ENCODE peak calls at places on chromosomes 6 and 20, in five cellular contexts. F, M, D, X and L are unnamed samples.

GRCh38 chr6:36613200-36613995 is 19.2 kb downstream of the SRSF3 start:
- DNase-seq in F (no peak), M (no peak), D (no peak), X (no peak), L (no peak)

GRCh38 chr20:25325073-25325472 is 65.6 kb downstream of the ABHD12 start:
- DNase-seq in F (no peak), M (no peak), D (no peak), X (no peak), L (no peak)

GRCh38 chr6:136812174-136812573 is 10.2 kb upstream of the PEX7 start:
- DNase-seq in F (no peak), M (no peak), D (no peak), X (no peak), L (no peak)

GRCh38 chr20:309306-309840 is 12.0 kb downstream of the ZCCHC3 start:
- DNase-seq in F (no peak), M (no peak), D (no peak), X (no peak), L (no peak)

GRCh38 chr6:36924131-36924530 is 30.4 kb upstream of the PI16 start:
- DNase-seq in F (peak; percentile 42), M (no peak), D (no peak), X (no peak), L (no peak)

GRCh38 chr20:19784511-19785172 is 26.6 kb downstream of the RIN2 start:
- DNase-seq in F (peak; percentile 17), M (peak; percentile 32), D (peak; percentile 69), X (peak; percentile 70), L (no peak)

GRCh38 chr6:152378154-152378553 is 259.0 kb downstream of the SYNE1 start:
- DNase-seq in F (no peak), M (no peak), D (peak; percentile 5), X (no peak), L (no peak)

GRCh38 chr6:150492507-150492906 is 107.2 kb upstream of the PLEKHG1 start:
- DNase-seq in F (no peak), M (peak; percentile 30), D (no peak), X (peak; percentile 41), L (no peak)

GRCh38 chr6:110090876-110091275 is 88.6 kb downstream of the WASF1 start:
- DNase-seq in F (no peak), M (no peak), D (no peak), X (no peak), L (no peak)

GRCh38 chr20:62926229-62927127 is at the start of gene DIDO1:
- DNase-seq in F (peak; percentile 91), M (peak; percentile 89), D (peak; percentile 100), X (peak; percentile 88), L (peak; percentile 92)

GRCh38 chr20:4829494-4830211 is 107.9 kb downstream of the PRND start:
- DNase-seq in F (no peak), M (no peak), D (no peak), X (peak; percentile 37), L (no peak)

GRCh38 chr6:169824848-169825557 is 73.6 kb downstream of the ERMARD start:
- DNase-seq in F (no peak), M (no peak), D (no peak), X (no peak), L (no peak)

GRCh38 chr6:75943381-75943780 is 129.1 kb downstream of the IMPG1 start:
- DNase-seq in F (no peak), M (no peak), D (no peak), X (no peak), L (no peak)

GRCh38 chr6:167299641-167300308 is 8.7 kb downstream of the UNC93A start:
- DNase-seq in F (no peak), M (no peak), D (no peak), X (no peak), L (no peak)

GRCh38 chr6:11050735-11051134 is 6.6 kb upstream of the ELOVL2 start:
- DNase-seq in F (no peak), M (no peak), D (no peak), X (no peak), L (no peak)

GRCh38 chr6:143061597-143062385 is 1.1 kb downstream of the AIG1 start:
- DNase-seq in F (no peak), M (no peak), D (no peak), X (no peak), L (no peak)

GRCh38 chr6:55448446-55448845 is 121.2 kb downstream of the GFRAL start:
- DNase-seq in F (no peak), M (no peak), D (no peak), X (no peak), L (no peak)

GRCh38 chr6:131451330-131452195 is 121.5 kb upstream of the ARG1 start:
- DNase-seq in F (no peak), M (no peak), D (no peak), X (no peak), L (no peak)

GRCh38 chr6:152696543-152696942 is 1.2 kb upstream of the MYCT1 start:
- DNase-seq in F (no peak), M (no peak), D (peak; percentile 9), X (no peak), L (no peak)

GRCh38 chr20:63819224-63819917 is 11.7 kb downstream of the ZBTB46 start:
- DNase-seq in F (no peak), M (no peak), D (no peak), X (no peak), L (no peak)

GRCh38 chr6:141790921-141791320 is 341.8 kb upstream of the GJE1 start:
- DNase-seq in F (no peak), M (no peak), D (no peak), X (no peak), L (no peak)

GRCh38 chr6:163571730-163572129 is 157.2 kb downstream of the QKI start:
- DNase-seq in F (no peak), M (no peak), D (no peak), X (no peak), L (no peak)

GRCh38 chr6:25635886-25636317 is 16.1 kb upstream of the SCGN start:
- DNase-seq in F (no peak), M (no peak), D (no peak), X (no peak), L (no peak)

GRCh38 chr6:44072959-44073611 is 54.2 kb downstream of the MRPL14 start:
- DNase-seq in F (peak; percentile 75), M (no peak), D (peak; percentile 74), X (peak; percentile 92), L (peak; percentile 90)

GRCh38 chr6:168165373-168165772 is 86.4 kb upstream of the FRMD1 start:
- DNase-seq in F (no peak), M (no peak), D (peak; percentile 15), X (no peak), L (no peak)

GRCh38 chr6:163529605-163530004 is 115.1 kb downstream of the QKI start:
- DNase-seq in F (no peak), M (no peak), D (peak; percentile 33), X (no peak), L (no peak)

GRCh38 chr6:104522533-104522932 is 337.2 kb downstream of the HACE1 start:
- DNase-seq in F (no peak), M (no peak), D (no peak), X (no peak), L (no peak)

GRCh38 chr6:12751694-12752304 is 35.2 kb downstream of the PHACTR1 start:
- DNase-seq in F (peak; percentile 8), M (peak; percentile 30), D (peak; percentile 53), X (no peak), L (no peak)